ENCODE peak calls at places on chromosomes 12 and 14, in seven cellular contexts. J, I, E, P, S, T and K are unnamed samples.

GRCh38 chr12:53743277-53744129 is 8.3 kb downstream of the CISTR start:
- DNase-seq in J (no peak), I (no peak), E (peak; percentile 81), P (no peak), S (peak; percentile 52), T (peak; percentile 48), K (no peak)

GRCh38 chr12:73678335-73678734 is 859.3 kb upstream of the ATXN7L3B start:
- DNase-seq in J (no peak), I (no peak), E (no peak), P (no peak), S (no peak), T (no peak), K (no peak)

GRCh38 chr12:6951551-6952120 is 480 bp downstream of the PTPN6 start:
- DNase-seq in J (no peak), I (no peak), E (no peak), P (peak; percentile 18), S (no peak), T (no peak), K (no peak)

GRCh38 chr12:102765736-102766135 is 151.3 kb downstream of the PAH start:
- DNase-seq in J (no peak), I (no peak), E (no peak), P (no peak), S (peak; percentile 1), T (no peak), K (no peak)

GRCh38 chr12:5085896-5086295 is 42.2 kb downstream of the KCNA5 start:
- DNase-seq in J (peak; percentile 51), I (peak; percentile 78), E (no peak), P (no peak), S (peak; percentile 86), T (no peak), K (peak; percentile 81)

GRCh38 chr14:105852378-105853088 is 326.1 kb downstream of the TMEM121 start:
- DNase-seq in J (no peak), I (no peak), E (peak; percentile 30), P (no peak), S (no peak), T (peak; percentile 2), K (no peak)

GRCh38 chr14:70188608-70189540 is at the start of gene SLC8A3:
- DNase-seq in J (peak; percentile 7), I (no peak), E (peak; percentile 80), P (no peak), S (peak; percentile 42), T (no peak), K (no peak)

GRCh38 chr14:103542545-103543088 is 13.6 kb downstream of the TRMT61A start:
- DNase-seq in J (no peak), I (no peak), E (peak; percentile 93), P (peak; percentile 13), S (no peak), T (no peak), K (no peak)

GRCh38 chr12:70880744-70881143 is 39.8 kb downstream of the PTPRR start:
- DNase-seq in J (no peak), I (no peak), E (no peak), P (no peak), S (no peak), T (no peak), K (no peak)

GRCh38 chr12:29797565-29798360 is 14.0 kb upstream of the TMTC1 start:
- DNase-seq in J (no peak), I (no peak), E (no peak), P (no peak), S (no peak), T (no peak), K (no peak)
- H3K4me3 ChIP-seq in J (no peak overlapping the region), I (no peak overlapping the region), E (no peak overlapping the region), P (no peak overlapping the region), S (no peak overlapping the region), T (no peak overlapping the region), K (no peak overlapping the region)

GRCh38 chr12:77202457-77203060 is 137.2 kb upstream of the E2F7 start:
- DNase-seq in J (no peak), I (no peak), E (no peak), P (no peak), S (no peak), T (no peak), K (no peak)

GRCh38 chr12:77204055-77204454 is 138.7 kb upstream of the E2F7 start:
- DNase-seq in J (no peak), I (no peak), E (no peak), P (no peak), S (peak; percentile 10), T (no peak), K (no peak)
- TF ChIP-seq CTCF in J (no peak), I (peak; percentile 3), E (no peak), P (no peak), S (no peak), T (no peak), K (no peak)

DNA sequence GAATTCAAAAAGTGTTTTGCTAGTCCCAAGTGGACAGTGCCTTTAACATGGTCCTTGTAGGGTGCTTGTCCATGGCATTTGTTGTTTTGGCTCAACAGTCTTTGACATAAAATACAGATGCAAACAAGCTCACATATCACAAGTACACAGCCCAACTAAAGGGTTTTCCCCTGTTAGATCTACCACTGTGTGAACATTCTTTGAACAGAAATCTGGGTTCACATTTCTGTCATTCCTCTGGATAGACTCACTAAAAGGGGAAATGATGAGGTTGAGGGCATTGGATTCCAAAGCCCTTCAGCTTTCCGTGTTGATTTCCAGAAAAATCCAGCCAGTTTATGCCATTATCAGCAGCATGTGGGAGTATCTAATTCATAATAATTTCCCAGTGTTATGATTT is 54.1 kb downstream of the EP400 start:
- DNase-seq in J (peak; percentile 17), I (peak; percentile 42), E (no peak), P (no peak), S (peak; percentile 9), T (no peak), K (peak; percentile 61)
- H3K4me3 ChIP-seq in J (no peak overlapping the region), I (no peak overlapping the region), E (no peak overlapping the region), P (no peak overlapping the region), S (no peak overlapping the region), T (no peak overlapping the region), K (no peak overlapping the region)

GRCh38 chr12:24039113-24039525 is 89.6 kb upstream of the SOX5 start:
- DNase-seq in J (peak; percentile 18), I (peak; percentile 31), E (no peak), P (no peak), S (peak; percentile 93), T (no peak), K (peak; percentile 21)

GRCh38 chr12:24044973-24045703 is 95.7 kb upstream of the SOX5 start:
- DNase-seq in J (no peak), I (no peak), E (no peak), P (peak; percentile 24), S (no peak), T (no peak), K (no peak)

GRCh38 chr12:24045816-24046257 is 96.4 kb upstream of the SOX5 start:
- DNase-seq in J (no peak), I (no peak), E (no peak), P (no peak), S (peak; percentile 69), T (no peak), K (no peak)

GRCh38 chr12:24038211-24038997 is 88.9 kb upstream of the SOX5 start:
- DNase-seq in J (no peak), I (no peak), E (no peak), P (no peak), S (no peak), T (no peak), K (no peak)

GRCh38 chr12:24042651-24043050 is 93.2 kb upstream of the SOX5 start:
- DNase-seq in J (no peak), I (no peak), E (no peak), P (no peak), S (no peak), T (no peak), K (no peak)
- TF ChIP-seq CTCF in J (no peak), I (no peak), E (no peak), P (no peak), S (no peak), T (no peak), K (no peak)

DNA sequence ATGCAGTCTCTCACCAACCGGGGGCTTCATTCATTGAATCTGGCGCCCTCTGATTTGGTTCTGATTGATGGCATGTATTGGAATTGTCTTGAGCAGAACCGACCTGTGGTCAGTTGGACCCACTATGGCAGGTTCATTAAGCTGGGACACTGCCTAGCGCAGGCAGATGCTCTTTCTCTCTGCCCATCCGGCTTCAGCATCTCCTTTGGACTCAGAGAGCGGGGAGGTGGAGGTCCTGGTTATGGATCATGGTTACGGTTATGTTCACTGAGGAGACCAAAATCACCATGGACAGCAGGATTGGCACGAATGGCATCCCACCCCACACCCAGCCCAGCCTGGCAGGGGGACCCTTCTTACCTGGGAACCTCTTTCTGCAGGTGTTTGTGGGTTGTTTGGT is 16.4 kb upstream of the BCL7A start:
- DNase-seq in J (no peak), I (no peak), E (no peak), P (no peak), S (no peak), T (no peak), K (no peak)
- H3K4me3 ChIP-seq in J (no peak overlapping the region), I (no peak overlapping the region), E (no peak overlapping the region), P (no peak overlapping the region), S (no peak overlapping the region), T (no peak overlapping the region), K (no peak overlapping the region)

GRCh38 chr12:62594771-62595170 is 128.1 kb downstream of the MON2 start:
- DNase-seq in J (no peak), I (no peak), E (no peak), P (no peak), S (no peak), T (no peak), K (no peak)
- TF ChIP-seq CTCF in J (no peak), I (no peak), E (no peak), P (no peak), S (no peak), T (no peak), K (no peak)

DNA sequence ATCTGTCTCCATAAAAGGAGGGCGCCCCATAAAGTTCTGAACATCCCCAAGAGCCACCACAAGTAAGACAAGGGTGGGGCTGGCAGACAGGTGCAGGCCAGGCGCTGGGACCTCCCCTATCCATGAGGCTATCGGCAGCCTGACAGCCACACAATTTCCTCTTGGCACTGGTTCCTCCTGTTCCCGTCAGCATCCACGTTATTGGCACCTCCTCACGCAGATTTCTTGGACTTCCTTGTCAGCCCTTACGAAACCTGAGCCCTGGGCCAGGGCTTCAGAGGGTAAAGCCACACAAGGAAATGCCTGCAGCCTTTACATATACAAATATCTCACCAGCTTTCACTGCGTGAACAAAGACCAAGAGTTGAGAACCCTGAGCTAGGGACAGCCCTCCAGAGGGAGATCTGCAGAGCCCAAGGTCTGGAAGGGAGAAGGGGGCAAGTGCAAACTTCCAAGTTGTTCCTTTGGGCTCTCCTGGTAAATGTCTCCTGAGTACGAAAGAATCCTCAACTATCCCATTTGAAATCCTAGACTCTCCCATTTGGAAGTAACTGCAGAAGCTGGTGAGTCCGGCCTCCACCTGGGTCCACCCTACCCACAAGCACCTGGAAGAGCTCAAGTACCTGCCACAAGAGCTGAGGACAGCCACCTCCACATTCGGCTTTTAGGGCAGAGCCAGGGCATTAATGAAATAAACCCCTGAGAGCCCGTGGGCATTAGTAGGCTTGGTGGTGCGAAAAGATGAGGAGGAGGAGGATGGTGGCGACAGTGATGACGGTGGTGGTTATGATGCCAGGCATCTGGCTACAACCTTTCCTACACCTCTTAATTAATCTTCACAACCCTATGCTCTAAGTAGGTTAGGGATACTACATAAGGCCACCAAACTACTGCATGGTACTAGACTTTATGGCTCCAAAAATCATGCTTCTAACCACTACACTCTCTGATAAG is 5.5 kb upstream of the TC2N start:
- DNase-seq in J (no peak), I (no peak), E (no peak), P (peak; percentile 91), S (peak; percentile 93), T (peak; percentile 48), K (no peak)
- H3K4me3 ChIP-seq in J (no peak overlapping the region), I (no peak overlapping the region), E (no peak overlapping the region), P (no peak overlapping the region), S (no peak overlapping the region), T (no peak overlapping the region), K (no peak overlapping the region)

GRCh38 chr12:14135996-14136395 is 154.6 kb upstream of the GRIN2B start:
- DNase-seq in J (no peak), I (no peak), E (no peak), P (no peak), S (no peak), T (no peak), K (no peak)

GRCh38 chr12:14138495-14138894 is 157.1 kb upstream of the GRIN2B start:
- DNase-seq in J (no peak), I (no peak), E (no peak), P (no peak), S (no peak), T (no peak), K (no peak)
- TF ChIP-seq CTCF in J (no peak), I (no peak), E (no peak), P (no peak), S (no peak), T (no peak), K (no peak)